ENCODE peak calls at places on chromosomes 6 and 20, in ten cellular contexts. S is body of pancreas; J is tibial artery; M is right cardiac atrium; H is CD8-positive, alpha-beta T cell; B is IMR-90; W is tibial nerve; E is H9; O is gastrocnemius medialis; G is SJSA1. T is an unnamed sample.
A peak's percentile ranks its signal among the peaks of the same experiment; 100 is the strongest.

GRCh38 chr6:170039156-170040114 is 251.4 kb downstream of the DLL1 start:
- DNase-seq in H (no peak), B (no peak), G (no peak), M (peak; percentile 2), W (no peak), O (no peak), J (no peak), S (no peak), E (no peak), T (no peak)

GRCh38 chr6:89313006-89313405 is 2.1 kb downstream of the GABRR2 start:
- DNase-seq in J (peak; percentile 48), E (no peak), W (peak; percentile 48), H (no peak), M (peak; percentile 27), O (peak; percentile 43), G (no peak), S (no peak), B (peak; percentile 92), T (peak; percentile 85)

GRCh38 chr6:103783344-103783743 is 1076.4 kb downstream of the HACE1 start:
- DNase-seq in B (no peak), G (no peak), O (no peak), S (peak; percentile 12), H (no peak), E (no peak), M (no peak), J (no peak), W (no peak), T (no peak)

GRCh38 chr20:62670156-62670555 is 27.9 kb downstream of the SLCO4A1 start:
- DNase-seq in M (no peak), J (no peak), G (no peak), S (no peak), O (no peak), B (no peak), H (no peak), W (no peak), E (no peak), T (no peak)

GRCh38 chr20:48656661-48657211 is 171.1 kb downstream of the PREX1 start:
- DNase-seq in B (no peak), H (no peak), W (no peak), S (no peak), M (no peak), G (no peak), E (peak; percentile 77), O (no peak), J (no peak), T (no peak)

GRCh38 chr20:20060234-20060998 is 8.1 kb downstream of the CFAP61 start:
- DNase-seq in H (no peak), W (no peak), J (no peak), S (no peak), O (no peak), E (no peak), B (no peak), G (no peak), M (no peak), T (no peak)

GRCh38 chr20:37294262-37294981 is 5.0 kb downstream of the MANBAL start:
- DNase-seq in H (no peak), S (no peak), G (no peak), M (no peak), B (peak; percentile 77), O (no peak), W (no peak), E (no peak), J (no peak), T (peak; percentile 52)

GRCh38 chr6:15663057-15663638 is 320 bp upstream of the DTNBP1 start:
- DNase-seq in O (no peak), M (no peak), J (peak; percentile 80), G (peak; percentile 80), H (no peak), W (no peak), E (no peak), S (no peak), B (peak; percentile 57), T (no peak)

GRCh38 chr20:24981750-24982149 is 10.8 kb downstream of the APMAP start:
- DNase-seq in H (no peak), E (peak; percentile 4), O (no peak), G (no peak), W (no peak), S (no peak), M (peak; percentile 56), B (no peak), J (peak; percentile 41), T (no peak)

GRCh38 chr6:33160728-33161323 is 31.4 kb downstream of the COL11A2 start:
- DNase-seq in M (peak; percentile 69), E (peak; percentile 75), O (no peak), B (peak; percentile 84), W (peak; percentile 33), G (peak; percentile 28), J (peak; percentile 42), S (no peak), H (no peak), T (peak; percentile 78)

GRCh38 chr6:72709436-72709835 is 87.6 kb downstream of the KCNQ5 start:
- DNase-seq in B (no peak), J (no peak), E (no peak), G (no peak), M (no peak), W (no peak), H (no peak), O (no peak), S (no peak), T (peak; percentile 84)

GRCh38 chr6:157471077-157471686 is 90.2 kb downstream of the ZDHHC14 start:
- DNase-seq in M (no peak), S (no peak), E (no peak), W (no peak), H (no peak), O (no peak), J (no peak), G (no peak), B (no peak), T (no peak)

GRCh38 chr6:121794630-121795029 is 359.2 kb downstream of the GJA1 start:
- DNase-seq in J (no peak), H (no peak), G (peak; percentile 75), M (no peak), S (no peak), O (no peak), W (no peak), E (no peak), B (peak; percentile 97), T (peak; percentile 91)

GRCh38 chr20:38054647-38055046 is 21.1 kb downstream of the RPRD1B start:
- DNase-seq in J (no peak), O (no peak), W (no peak), G (no peak), B (no peak), H (no peak), S (no peak), E (no peak), M (no peak), T (no peak)

GRCh38 chr6:46501136-46502089 is 10.2 kb upstream of the RCAN2 start:
- DNase-seq in G (no peak), J (no peak), W (no peak), B (no peak), H (no peak), E (no peak), O (no peak), S (no peak), M (no peak), T (peak; percentile 52)

DNA sequence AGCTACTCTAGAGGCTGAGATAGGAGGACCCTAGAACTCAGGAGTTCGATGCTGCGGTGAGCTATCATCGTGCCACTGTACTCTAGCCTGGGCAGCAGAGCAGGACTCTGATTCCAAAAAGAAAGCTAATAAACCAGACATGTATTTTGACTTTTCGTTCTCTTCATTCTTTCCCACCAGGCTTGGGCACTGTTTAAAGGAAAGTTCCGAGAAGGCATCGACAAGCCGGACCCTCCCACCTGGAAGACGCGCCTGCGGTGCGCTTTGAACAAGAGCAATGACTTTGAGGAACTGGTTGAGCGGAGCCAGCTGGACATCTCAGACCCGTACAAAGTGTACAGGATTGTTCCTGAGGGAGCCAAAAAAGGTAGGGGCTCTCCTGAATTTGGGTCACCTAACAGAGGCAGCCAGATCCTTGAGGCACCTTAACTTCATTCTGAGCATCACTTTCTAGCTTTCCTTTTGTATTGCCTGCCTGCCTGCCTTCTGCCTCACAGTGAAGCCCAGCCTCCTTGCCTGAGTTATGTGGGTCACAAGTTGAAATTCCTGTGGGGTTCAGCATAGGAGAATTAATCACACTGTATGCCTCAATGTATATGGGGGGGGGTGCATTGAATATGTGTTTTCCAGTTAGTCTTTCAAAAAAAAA is 3.2 kb downstream of the IRF4 start:
- DNase-seq in E (no peak), H (no peak), J (no peak), G (no peak), M (no peak), S (no peak), B (no peak), W (no peak), O (no peak), T (no peak)
- H3K4me1 ChIP-seq in E (no peaks in the 10 kb centered on the region), H (peaks cover 17% of the 10 kb centered on the region), J (peaks cover 32% of the 10 kb centered on the region), G (peaks cover 26% of the 10 kb centered on the region), M (peaks cover 6% of the 10 kb centered on the region), S (peaks cover 36% of the 10 kb centered on the region), B (peaks cover 1% of the 10 kb centered on the region), W (peaks cover 5% of the 10 kb centered on the region), O (peaks cover 5% of the 10 kb centered on the region), T (peaks cover 11% of the 10 kb centered on the region)

GRCh38 chr6:17281497-17282481 is 628 bp downstream of the RBM24 start:
- DNase-seq in H (no peak), W (peak; percentile 17), J (no peak), O (no peak), S (peak; percentile 20), B (peak; percentile 24), G (peak; percentile 62), E (peak; percentile 43), M (peak; percentile 26), T (peak; percentile 66)
- H3K27me3 ChIP-seq in H (peaks cover 13% of the 10 kb centered on the region), W (no peaks in the 10 kb centered on the region), J (no peaks in the 10 kb centered on the region), O (no peaks in the 10 kb centered on the region), S (no peaks in the 10 kb centered on the region), B (no peaks in the 10 kb centered on the region), G (no peaks in the 10 kb centered on the region), E (peaks cover 35% of the 10 kb centered on the region), M (no peaks in the 10 kb centered on the region), T (no peaks in the 10 kb centered on the region)

GRCh38 chr20:50915424-50915823 is 15.8 kb downstream of the ADNP start:
- DNase-seq in G (no peak), S (no peak), M (no peak), H (no peak), O (no peak), B (peak; percentile 49), E (no peak), J (no peak), W (no peak), T (peak; percentile 69)
- H3K4me1 ChIP-seq in G (peaks cover 14% of the 10 kb centered on the region), S (peaks cover 68% of the 10 kb centered on the region), M (peaks cover 10% of the 10 kb centered on the region), H (peaks cover 70% of the 10 kb centered on the region), O (peaks cover 93% of the 10 kb centered on the region), B (peaks cover 31% of the 10 kb centered on the region), E (peaks cover 5% of the 10 kb centered on the region), J (peaks cover 99% of the 10 kb centered on the region), W (peaks cover 28% of the 10 kb centered on the region), T (peaks cover 71% of the 10 kb centered on the region)

DNA sequence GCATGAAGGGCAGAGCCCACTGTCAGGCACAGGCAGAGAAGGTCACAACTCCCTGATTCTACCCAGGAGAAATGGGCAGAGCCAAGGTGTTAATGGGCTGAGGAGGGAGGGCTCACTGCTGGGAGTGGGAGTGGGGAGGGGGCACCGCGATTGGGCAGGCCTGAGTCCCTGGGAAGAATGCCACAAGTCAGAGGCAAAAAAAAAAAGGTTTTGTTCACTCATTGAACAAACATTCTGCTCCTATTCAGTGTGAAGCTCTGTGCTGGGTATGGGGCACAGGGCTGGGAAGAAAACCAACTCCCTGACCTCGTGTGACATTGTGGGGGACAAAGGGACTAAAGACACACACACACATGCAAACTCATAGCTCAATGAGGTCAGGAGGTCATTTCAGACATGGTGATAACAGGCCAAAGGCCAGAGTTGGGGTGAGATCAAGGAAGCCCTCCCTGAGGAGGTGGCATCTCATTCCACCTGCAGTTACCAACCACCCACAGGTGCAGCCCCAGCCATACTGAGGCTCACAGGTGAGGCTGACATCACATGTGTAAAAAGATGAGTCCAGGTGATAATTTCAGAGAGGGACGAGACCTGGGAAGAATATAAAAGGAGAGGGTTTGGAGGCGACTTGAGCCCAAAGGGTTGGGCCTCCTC is 3.2 kb upstream of the PMEPA1 start:
- DNase-seq in M (no peak), O (no peak), B (no peak), G (no peak), E (no peak), H (no peak), W (no peak), J (no peak), S (no peak), T (no peak)
- H3K27me3 ChIP-seq in M (no peaks in the 10 kb centered on the region), O (no peaks in the 10 kb centered on the region), B (no peaks in the 10 kb centered on the region), G (no peaks in the 10 kb centered on the region), E (no peaks in the 10 kb centered on the region), H (no peaks in the 10 kb centered on the region), W (no peaks in the 10 kb centered on the region), J (no peaks in the 10 kb centered on the region), S (no peaks in the 10 kb centered on the region), T (no peaks in the 10 kb centered on the region)

T was measured in adipocyte.